ENCODE peak calls at places on chromosomes 2 and 18, in nine cellular contexts. Q, L, X, E, U, T, J, F and C are unnamed samples.

GRCh38 chr18:59479776-59480175 is 120.7 kb upstream of the LMAN1 start:
- DNase-seq in U (no peak), J (no peak), X (no peak), T (no peak), Q (no peak), F (no peak), E (no peak), L (no peak), C (no peak)

GRCh38 chr2:70132244-70133126 is 45.2 kb downstream of the PCBP1 start:
- DNase-seq in T (no peak), J (no peak), F (peak; percentile 97), Q (peak; percentile 42), X (no peak), L (no peak), E (no peak), U (peak; percentile 68), C (peak; percentile 74)

GRCh38 chr2:55550368-55551102 is 31.0 kb downstream of the CFAP36 start:
- DNase-seq in J (no peak), F (no peak), Q (no peak), X (no peak), L (no peak), E (no peak), T (no peak), U (peak; percentile 72), C (peak; percentile 58)

GRCh38 chr18:76686737-76687231 is 135.6 kb upstream of the ZNF236 start:
- DNase-seq in E (peak; percentile 71), U (peak; percentile 85), F (peak; percentile 30), J (peak; percentile 58), L (no peak), X (no peak), Q (peak; percentile 61), T (peak; percentile 37), C (peak; percentile 81)

GRCh38 chr2:137838255-137839092 is 125.8 kb upstream of the HNMT start:
- DNase-seq in T (no peak), L (no peak), Q (peak; percentile 68), X (no peak), E (peak; percentile 57), J (peak; percentile 11), U (peak; percentile 78), F (peak; percentile 47), C (peak; percentile 13)

GRCh38 chr2:68734688-68735525 is at the start of gene ARHGAP25:
- DNase-seq in L (no peak), E (peak; percentile 92), U (no peak), Q (no peak), F (no peak), J (no peak), T (no peak), X (no peak), C (no peak)

GRCh38 chr2:168432565-168433186 is 23.4 kb upstream of the CERS6 start:
- DNase-seq in E (no peak), F (no peak), Q (peak; percentile 36), T (no peak), J (no peak), L (no peak), X (no peak), U (no peak), C (no peak)

GRCh38 chr2:222652856-222653255 is 3.0 kb downstream of the FARSB start:
- DNase-seq in E (no peak), U (no peak), X (no peak), J (no peak), F (no peak), L (no peak), T (no peak), Q (no peak), C (no peak)

GRCh38 chr2:41659758-41660157 is 388.1 kb upstream of the PKDCC start:
- DNase-seq in Q (no peak), J (no peak), U (no peak), X (no peak), E (no peak), L (no peak), F (no peak), T (no peak), C (no peak)

GRCh38 chr2:240556553-240557100 is 1.2 kb downstream of the ANKMY1 start:
- DNase-seq in Q (no peak), F (no peak), L (no peak), T (peak; percentile 59), J (peak; percentile 73), U (peak; percentile 75), E (no peak), X (no peak), C (no peak)

GRCh38 chr2:30217644-30218361 is 13.5 kb upstream of the LBH start:
- DNase-seq in X (no peak), T (no peak), Q (no peak), E (peak; percentile 64), J (no peak), L (no peak), F (no peak), U (no peak), C (no peak)

GRCh38 chr18:44700652-44701051 is 20.0 kb downstream of the SETBP1 start:
- DNase-seq in F (peak; percentile 70), X (no peak), L (no peak), U (no peak), Q (no peak), E (no peak), T (no peak), J (no peak), C (no peak)

GRCh38 chr2:216236486-216236885 is 127.3 kb downstream of the XRCC5 start:
- DNase-seq in T (no peak), L (no peak), F (no peak), J (no peak), U (no peak), E (no peak), X (no peak), Q (no peak), C (no peak)

GRCh38 chr2:109690822-109691541 is 76.8 kb downstream of the SOWAHC start:
- DNase-seq in J (no peak), U (no peak), F (no peak), E (no peak), L (no peak), X (no peak), T (no peak), Q (no peak), C (no peak)

GRCh38 chr2:70743677-70744076 is 24.3 kb downstream of the ADD2 start:
- DNase-seq in E (no peak), U (no peak), J (no peak), F (no peak), T (no peak), Q (no peak), X (no peak), L (no peak), C (no peak)

GRCh38 chr2:215948051-215948450 is 65.3 kb downstream of the MREG start:
- DNase-seq in L (no peak), J (no peak), T (no peak), X (no peak), E (no peak), Q (no peak), U (no peak), F (no peak), C (no peak)

GRCh38 chr2:32977228-32977758 is 30.5 kb downstream of the LTBP1 start:
- DNase-seq in E (no peak), J (no peak), Q (no peak), T (peak; percentile 71), U (no peak), X (no peak), L (no peak), F (no peak), C (no peak)

GRCh38 chr2:183162362-183162761 is 38.1 kb downstream of the NUP35 start:
- DNase-seq in Q (no peak), J (no peak), X (no peak), E (no peak), U (no peak), L (no peak), F (no peak), T (no peak), C (peak; percentile 23)

GRCh38 chr2:172606285-172606684 is 50.4 kb downstream of the PDK1 start:
- DNase-seq in E (no peak), L (no peak), T (no peak), X (no peak), F (no peak), J (no peak), Q (no peak), U (peak; percentile 23), C (peak; percentile 56)

GRCh38 chr2:201414099-201415023 is 36.9 kb downstream of the TRAK2 start:
- DNase-seq in L (no peak), F (no peak), T (no peak), U (peak; percentile 24), E (peak; percentile 50), Q (no peak), J (no peak), X (no peak), C (peak; percentile 74)

GRCh38 chr2:42366411-42366810 is 5.4 kb upstream of the COX7A2L start:
- DNase-seq in L (no peak), J (no peak), X (no peak), Q (no peak), T (no peak), U (no peak), F (no peak), E (no peak), C (no peak)